ENCODE peak calls at places on chromosomes 13 and 19, in seven cellular contexts. S is uterus; F is MCF 10A; C is M059J; V is HFFc6; G is activated naive CD4-positive, alpha-beta T cell treated with anti-CD3 and anti-CD28 coated beads, Interleukin-2, amount 50 U/mL, for 16 hours; Z is astrocyte of the spinal cord. O is an unnamed sample.

GRCh38 chr13:27186295-27186694 is 14.7 kb upstream of the USP12 start:
- DNase-seq in S (no peak), F (no peak), C (no peak), V (no peak), G (no peak), Z (no peak), O (no peak)

GRCh38 chr19:28334419-28334818 is 878.5 kb downstream of the UQCRFS1 start:
- DNase-seq in S (no peak), F (no peak), C (no peak), V (no peak), G (no peak), Z (no peak), O (no peak)

GRCh38 chr13:50236898-50237318 is 221.7 kb downstream of the KCNRG start:
- DNase-seq in S (no peak), F (no peak), C (no peak), V (no peak), G (peak), Z (peak), O (no peak)

GRCh38 chr19:57465680-57466381 is 8.9 kb upstream of the VN1R1 start:
- DNase-seq in S (no peak), F (peak), C (peak), V (peak), G (no peak), Z (no peak), O (no peak)

GRCh38 chr13:96091164-96091931 is 1.4 kb downstream of the HS6ST3 start:
- DNase-seq in S (peak), F (no peak), C (peak), V (no peak), G (no peak), Z (peak), O (no peak)

GRCh38 chr19:8449830-8450229 is 5.1 kb downstream of the HNRNPM start:
- DNase-seq in S (no peak), F (no peak), C (no peak), V (no peak), G (no peak), Z (no peak), O (no peak)

GRCh38 chr13:99103536-99103935 is 97.1 kb upstream of the UBAC2 start:
- DNase-seq in S (no peak), F (no peak), C (no peak), V (no peak), G (no peak), Z (no peak), O (no peak)

GRCh38 chr19:33304760-33305647 is 2.7 kb upstream of the CEBPA start:
- DNase-seq in S (no peak), F (no peak), C (no peak), V (no peak), G (no peak), Z (no peak), O (no peak)

GRCh38 chr13:23500858-23501257 is 67.4 kb upstream of the SACS start:
- DNase-seq in S (no peak), F (peak), C (peak), V (peak), G (no peak), Z (peak), O (no peak)

GRCh38 chr19:41421973-41422372 is 5.2 kb downstream of the B3GNT8 start:
- DNase-seq in S (no peak), F (no peak), C (no peak), V (no peak), G (no peak), Z (no peak), O (no peak)

GRCh38 chr13:67772807-67773453 is 542.8 kb upstream of the PCDH9 start:
- DNase-seq in S (no peak), F (no peak), C (no peak), V (no peak), G (no peak), Z (no peak), O (no peak)

GRCh38 chr13:51844862-51845573 is at the start of gene TMEM272:
- DNase-seq in S (peak), F (peak), C (peak), V (no peak), G (peak), Z (peak), O (no peak)

GRCh38 chr13:27820524-27821482 is 28.5 kb downstream of the GSX1 start:
- DNase-seq in S (no peak), F (no peak), C (no peak), V (no peak), G (no peak), Z (no peak), O (no peak)

GRCh38 chr19:934865-935422 is 9.1 kb downstream of the ARID3A start:
- DNase-seq in S (peak), F (peak), C (peak), V (no peak), G (no peak), Z (peak), O (peak)

GRCh38 chr19:4849019-4849418 is 17.5 kb upstream of the TICAM1 start:
- DNase-seq in S (no peak), F (no peak), C (no peak), V (no peak), G (no peak), Z (no peak), O (no peak)

O was measured in sciatic nerve.